ENCODE peak calls at places on chromosomes 3 and 15, in ten cellular contexts. One of them, this sample, is unnamed.

GRCh38 chr3:178036745-178037144 is 499.5 kb upstream of the KCNMB2 start:
- DNase-seq in NCI-H1694 treated with DMSO at 0.1 percent for 48 hours: no peak
- DNase-seq in GM19239: no peak
- DNase-seq in GDM1: no peak
- DNase-seq in activated gamma-delta T cell treated with anti-CD3 and anti-CD28 coated beads, Interleukin-2, amount 50 U/mL, for 16 hours: no peak
- DNase-seq in CD4-positive, alpha-beta T cell: no peak
- DNase-seq in NCI-H510A treated with DMSO at 0.1 percent for 48 hours: no peak
- DNase-seq in left ventricle myocardium superior: no peak
- DNase-seq in endothelial cell: no peak
- DNase-seq in NB4: no peak
- DNase-seq in this sample: no peak

GRCh38 chr3:194045289-194045688 is 90.7 kb upstream of the HES1 start:
- DNase-seq in NCI-H1694 treated with DMSO at 0.1 percent for 48 hours: no peak
- DNase-seq in GM19239: no peak
- DNase-seq in GDM1: no peak
- DNase-seq in activated gamma-delta T cell treated with anti-CD3 and anti-CD28 coated beads, Interleukin-2, amount 50 U/mL, for 16 hours: no peak
- DNase-seq in CD4-positive, alpha-beta T cell: no peak
- DNase-seq in NCI-H510A treated with DMSO at 0.1 percent for 48 hours: no peak
- DNase-seq in left ventricle myocardium superior: no peak
- DNase-seq in endothelial cell: no peak
- DNase-seq in NB4: no peak
- DNase-seq in this sample: no peak

GRCh38 chr15:29682781-29683180 is 139.5 kb downstream of the TJP1 start:
- DNase-seq in NCI-H1694 treated with DMSO at 0.1 percent for 48 hours: no peak
- DNase-seq in GM19239: no peak
- DNase-seq in GDM1: no peak
- DNase-seq in activated gamma-delta T cell treated with anti-CD3 and anti-CD28 coated beads, Interleukin-2, amount 50 U/mL, for 16 hours: no peak
- DNase-seq in CD4-positive, alpha-beta T cell: no peak
- DNase-seq in NCI-H510A treated with DMSO at 0.1 percent for 48 hours: no peak
- DNase-seq in left ventricle myocardium superior: no peak
- DNase-seq in endothelial cell: no peak
- DNase-seq in NB4: no peak
- DNase-seq in this sample: no peak

GRCh38 chr3:81581966-81582599 is 179.4 kb downstream of the GBE1 start:
- DNase-seq in NCI-H1694 treated with DMSO at 0.1 percent for 48 hours: no peak
- DNase-seq in GM19239: no peak
- DNase-seq in GDM1: peak
- DNase-seq in activated gamma-delta T cell treated with anti-CD3 and anti-CD28 coated beads, Interleukin-2, amount 50 U/mL, for 16 hours: no peak
- DNase-seq in CD4-positive, alpha-beta T cell: no peak
- DNase-seq in NCI-H510A treated with DMSO at 0.1 percent for 48 hours: peak
- DNase-seq in left ventricle myocardium superior: no peak
- DNase-seq in endothelial cell: peak
- DNase-seq in NB4: peak
- DNase-seq in this sample: peak

GRCh38 chr3:194872669-194872977 is 186.9 kb downstream of the FAM43A start:
- DNase-seq in NCI-H1694 treated with DMSO at 0.1 percent for 48 hours: no peak
- DNase-seq in GM19239: no peak
- DNase-seq in GDM1: no peak
- DNase-seq in activated gamma-delta T cell treated with anti-CD3 and anti-CD28 coated beads, Interleukin-2, amount 50 U/mL, for 16 hours: no peak
- DNase-seq in CD4-positive, alpha-beta T cell: no peak
- DNase-seq in NCI-H510A treated with DMSO at 0.1 percent for 48 hours: no peak
- DNase-seq in left ventricle myocardium superior: no peak
- DNase-seq in endothelial cell: no peak
- DNase-seq in NB4: no peak
- DNase-seq in this sample: no peak

GRCh38 chr3:49689046-49689886 is at the start of the genes MST1 and RNF123:
- DNase-seq in NCI-H1694 treated with DMSO at 0.1 percent for 48 hours: no peak
- DNase-seq in GM19239: peak
- DNase-seq in GDM1: no peak
- DNase-seq in activated gamma-delta T cell treated with anti-CD3 and anti-CD28 coated beads, Interleukin-2, amount 50 U/mL, for 16 hours: peak
- DNase-seq in CD4-positive, alpha-beta T cell: peak
- DNase-seq in NCI-H510A treated with DMSO at 0.1 percent for 48 hours: no peak
- DNase-seq in left ventricle myocardium superior: peak
- DNase-seq in endothelial cell: peak
- DNase-seq in NB4: peak
- DNase-seq in this sample: no peak

GRCh38 chr3:52836471-52836845 is 1.6 kb upstream of the MUSTN1 start:
- DNase-seq in NCI-H1694 treated with DMSO at 0.1 percent for 48 hours: no peak
- DNase-seq in GM19239: no peak
- DNase-seq in GDM1: no peak
- DNase-seq in activated gamma-delta T cell treated with anti-CD3 and anti-CD28 coated beads, Interleukin-2, amount 50 U/mL, for 16 hours: no peak
- DNase-seq in CD4-positive, alpha-beta T cell: no peak
- DNase-seq in NCI-H510A treated with DMSO at 0.1 percent for 48 hours: no peak
- DNase-seq in left ventricle myocardium superior: no peak
- DNase-seq in endothelial cell: no peak
- DNase-seq in NB4: peak
- DNase-seq in this sample: no peak

GRCh38 chr15:39594056-39594763 is 13.3 kb downstream of the THBS1 start:
- DNase-seq in NCI-H1694 treated with DMSO at 0.1 percent for 48 hours: no peak
- DNase-seq in GM19239: no peak
- DNase-seq in GDM1: no peak
- DNase-seq in activated gamma-delta T cell treated with anti-CD3 and anti-CD28 coated beads, Interleukin-2, amount 50 U/mL, for 16 hours: no peak
- DNase-seq in CD4-positive, alpha-beta T cell: no peak
- DNase-seq in NCI-H510A treated with DMSO at 0.1 percent for 48 hours: no peak
- DNase-seq in left ventricle myocardium superior: no peak
- DNase-seq in endothelial cell: no peak
- DNase-seq in NB4: no peak
- DNase-seq in this sample: no peak

GRCh38 chr3:99502871-99503270 is 135.5 kb upstream of the COL8A1 start:
- DNase-seq in NCI-H1694 treated with DMSO at 0.1 percent for 48 hours: no peak
- DNase-seq in GM19239: no peak
- DNase-seq in GDM1: no peak
- DNase-seq in activated gamma-delta T cell treated with anti-CD3 and anti-CD28 coated beads, Interleukin-2, amount 50 U/mL, for 16 hours: no peak
- DNase-seq in CD4-positive, alpha-beta T cell: no peak
- DNase-seq in NCI-H510A treated with DMSO at 0.1 percent for 48 hours: no peak
- DNase-seq in left ventricle myocardium superior: no peak
- DNase-seq in endothelial cell: no peak
- DNase-seq in NB4: no peak
- DNase-seq in this sample: no peak

GRCh38 chr3:50241163-50241562 is 5.2 kb downstream of the GNAI2 start:
- DNase-seq in NCI-H1694 treated with DMSO at 0.1 percent for 48 hours: no peak
- DNase-seq in GM19239: no peak
- DNase-seq in GDM1: no peak
- DNase-seq in activated gamma-delta T cell treated with anti-CD3 and anti-CD28 coated beads, Interleukin-2, amount 50 U/mL, for 16 hours: no peak
- DNase-seq in CD4-positive, alpha-beta T cell: no peak
- DNase-seq in NCI-H510A treated with DMSO at 0.1 percent for 48 hours: no peak
- DNase-seq in left ventricle myocardium superior: no peak
- DNase-seq in endothelial cell: peak
- DNase-seq in NB4: no peak
- DNase-seq in this sample: no peak

GRCh38 chr3:25610779-25611178 is 53.9 kb downstream of the TOP2B start:
- DNase-seq in NCI-H1694 treated with DMSO at 0.1 percent for 48 hours: no peak
- DNase-seq in GM19239: no peak
- DNase-seq in GDM1: no peak
- DNase-seq in activated gamma-delta T cell treated with anti-CD3 and anti-CD28 coated beads, Interleukin-2, amount 50 U/mL, for 16 hours: no peak
- DNase-seq in CD4-positive, alpha-beta T cell: no peak
- DNase-seq in NCI-H510A treated with DMSO at 0.1 percent for 48 hours: no peak
- DNase-seq in left ventricle myocardium superior: no peak
- DNase-seq in endothelial cell: no peak
- DNase-seq in NB4: no peak
- DNase-seq in this sample: no peak

GRCh38 chr3:40631341-40631995 is 106.7 kb downstream of the ZNF621 start:
- DNase-seq in NCI-H1694 treated with DMSO at 0.1 percent for 48 hours: no peak
- DNase-seq in GM19239: no peak
- DNase-seq in GDM1: no peak
- DNase-seq in activated gamma-delta T cell treated with anti-CD3 and anti-CD28 coated beads, Interleukin-2, amount 50 U/mL, for 16 hours: no peak
- DNase-seq in CD4-positive, alpha-beta T cell: no peak
- DNase-seq in NCI-H510A treated with DMSO at 0.1 percent for 48 hours: no peak
- DNase-seq in left ventricle myocardium superior: no peak
- DNase-seq in endothelial cell: no peak
- DNase-seq in NB4: no peak
- DNase-seq in this sample: no peak

GRCh38 chr3:157753753-157754152 is 250.5 kb upstream of the VEPH1 start:
- DNase-seq in NCI-H1694 treated with DMSO at 0.1 percent for 48 hours: no peak
- DNase-seq in GM19239: no peak
- DNase-seq in GDM1: no peak
- DNase-seq in activated gamma-delta T cell treated with anti-CD3 and anti-CD28 coated beads, Interleukin-2, amount 50 U/mL, for 16 hours: no peak
- DNase-seq in CD4-positive, alpha-beta T cell: no peak
- DNase-seq in NCI-H510A treated with DMSO at 0.1 percent for 48 hours: no peak
- DNase-seq in left ventricle myocardium superior: no peak
- DNase-seq in endothelial cell: no peak
- DNase-seq in NB4: no peak
- DNase-seq in this sample: no peak

GRCh38 chr15:99315636-99316035 is 64.4 kb downstream of the LRRC28 start:
- DNase-seq in NCI-H1694 treated with DMSO at 0.1 percent for 48 hours: no peak
- DNase-seq in GM19239: no peak
- DNase-seq in GDM1: no peak
- DNase-seq in activated gamma-delta T cell treated with anti-CD3 and anti-CD28 coated beads, Interleukin-2, amount 50 U/mL, for 16 hours: no peak
- DNase-seq in CD4-positive, alpha-beta T cell: no peak
- DNase-seq in NCI-H510A treated with DMSO at 0.1 percent for 48 hours: no peak
- DNase-seq in left ventricle myocardium superior: no peak
- DNase-seq in endothelial cell: no peak
- DNase-seq in NB4: no peak
- DNase-seq in this sample: no peak

GRCh38 chr15:77607111-77607893 is 25.4 kb downstream of the LINGO1 start:
- DNase-seq in NCI-H1694 treated with DMSO at 0.1 percent for 48 hours: no peak
- DNase-seq in GM19239: no peak
- DNase-seq in GDM1: no peak
- DNase-seq in activated gamma-delta T cell treated with anti-CD3 and anti-CD28 coated beads, Interleukin-2, amount 50 U/mL, for 16 hours: no peak
- DNase-seq in CD4-positive, alpha-beta T cell: no peak
- DNase-seq in NCI-H510A treated with DMSO at 0.1 percent for 48 hours: no peak
- DNase-seq in left ventricle myocardium superior: peak
- DNase-seq in endothelial cell: no peak
- DNase-seq in NB4: peak
- DNase-seq in this sample: no peak

GRCh38 chr3:177778633-177779032 is 581.4 kb upstream of the TBL1XR1 start:
- DNase-seq in NCI-H1694 treated with DMSO at 0.1 percent for 48 hours: no peak
- DNase-seq in GM19239: no peak
- DNase-seq in GDM1: no peak
- DNase-seq in activated gamma-delta T cell treated with anti-CD3 and anti-CD28 coated beads, Interleukin-2, amount 50 U/mL, for 16 hours: no peak
- DNase-seq in CD4-positive, alpha-beta T cell: no peak
- DNase-seq in NCI-H510A treated with DMSO at 0.1 percent for 48 hours: no peak
- DNase-seq in left ventricle myocardium superior: no peak
- DNase-seq in endothelial cell: no peak
- DNase-seq in NB4: peak
- DNase-seq in this sample: peak

GRCh38 chr3:48279926-48280325 is 39.0 kb downstream of the ZNF589 start:
- DNase-seq in NCI-H1694 treated with DMSO at 0.1 percent for 48 hours: no peak
- DNase-seq in GM19239: no peak
- DNase-seq in GDM1: no peak
- DNase-seq in activated gamma-delta T cell treated with anti-CD3 and anti-CD28 coated beads, Interleukin-2, amount 50 U/mL, for 16 hours: no peak
- DNase-seq in CD4-positive, alpha-beta T cell: no peak
- DNase-seq in NCI-H510A treated with DMSO at 0.1 percent for 48 hours: no peak
- DNase-seq in left ventricle myocardium superior: no peak
- DNase-seq in endothelial cell: no peak
- DNase-seq in NB4: no peak
- DNase-seq in this sample: no peak

GRCh38 chr3:31066999-31067398 is 172.5 kb upstream of the GADL1 start:
- DNase-seq in NCI-H1694 treated with DMSO at 0.1 percent for 48 hours: no peak
- DNase-seq in GM19239: no peak
- DNase-seq in GDM1: no peak
- DNase-seq in activated gamma-delta T cell treated with anti-CD3 and anti-CD28 coated beads, Interleukin-2, amount 50 U/mL, for 16 hours: no peak
- DNase-seq in CD4-positive, alpha-beta T cell: no peak
- DNase-seq in NCI-H510A treated with DMSO at 0.1 percent for 48 hours: no peak
- DNase-seq in left ventricle myocardium superior: no peak
- DNase-seq in endothelial cell: no peak
- DNase-seq in NB4: no peak
- DNase-seq in this sample: no peak

GRCh38 chr3:194503101-194503531 is 16.3 kb upstream of the ATP13A3 start:
- DNase-seq in NCI-H1694 treated with DMSO at 0.1 percent for 48 hours: peak
- DNase-seq in GM19239: no peak
- DNase-seq in GDM1: no peak
- DNase-seq in activated gamma-delta T cell treated with anti-CD3 and anti-CD28 coated beads, Interleukin-2, amount 50 U/mL, for 16 hours: no peak
- DNase-seq in CD4-positive, alpha-beta T cell: no peak
- DNase-seq in NCI-H510A treated with DMSO at 0.1 percent for 48 hours: no peak
- DNase-seq in left ventricle myocardium superior: no peak
- DNase-seq in endothelial cell: no peak
- DNase-seq in NB4: no peak
- DNase-seq in this sample: no peak

GRCh38 chr3:124882749-124883148 is 4.4 kb downstream of the ITGB5 start:
- DNase-seq in NCI-H1694 treated with DMSO at 0.1 percent for 48 hours: no peak
- DNase-seq in GM19239: no peak
- DNase-seq in GDM1: no peak
- DNase-seq in activated gamma-delta T cell treated with anti-CD3 and anti-CD28 coated beads, Interleukin-2, amount 50 U/mL, for 16 hours: no peak
- DNase-seq in CD4-positive, alpha-beta T cell: no peak
- DNase-seq in NCI-H510A treated with DMSO at 0.1 percent for 48 hours: no peak
- DNase-seq in left ventricle myocardium superior: no peak
- DNase-seq in endothelial cell: no peak
- DNase-seq in NB4: no peak
- DNase-seq in this sample: no peak

GRCh38 chr3:156349978-156350377 is 204.9 kb downstream of the SSR3 start:
- DNase-seq in NCI-H1694 treated with DMSO at 0.1 percent for 48 hours: no peak
- DNase-seq in GM19239: no peak
- DNase-seq in GDM1: no peak
- DNase-seq in activated gamma-delta T cell treated with anti-CD3 and anti-CD28 coated beads, Interleukin-2, amount 50 U/mL, for 16 hours: no peak
- DNase-seq in CD4-positive, alpha-beta T cell: no peak
- DNase-seq in NCI-H510A treated with DMSO at 0.1 percent for 48 hours: no peak
- DNase-seq in left ventricle myocardium superior: no peak
- DNase-seq in endothelial cell: no peak
- DNase-seq in NB4: no peak
- DNase-seq in this sample: no peak

GRCh38 chr3:134898315-134898714 is 103.3 kb downstream of the EPHB1 start:
- DNase-seq in NCI-H1694 treated with DMSO at 0.1 percent for 48 hours: peak
- DNase-seq in GM19239: no peak
- DNase-seq in GDM1: no peak
- DNase-seq in activated gamma-delta T cell treated with anti-CD3 and anti-CD28 coated beads, Interleukin-2, amount 50 U/mL, for 16 hours: no peak
- DNase-seq in CD4-positive, alpha-beta T cell: no peak
- DNase-seq in NCI-H510A treated with DMSO at 0.1 percent for 48 hours: no peak
- DNase-seq in left ventricle myocardium superior: no peak
- DNase-seq in endothelial cell: no peak
- DNase-seq in NB4: no peak
- DNase-seq in this sample: no peak

GRCh38 chr15:101045835-101046691 is 126.9 kb downstream of the LRRK1 start:
- DNase-seq in NCI-H1694 treated with DMSO at 0.1 percent for 48 hours: no peak
- DNase-seq in GM19239: no peak
- DNase-seq in GDM1: no peak
- DNase-seq in activated gamma-delta T cell treated with anti-CD3 and anti-CD28 coated beads, Interleukin-2, amount 50 U/mL, for 16 hours: no peak
- DNase-seq in CD4-positive, alpha-beta T cell: peak
- DNase-seq in NCI-H510A treated with DMSO at 0.1 percent for 48 hours: no peak
- DNase-seq in left ventricle myocardium superior: no peak
- DNase-seq in endothelial cell: peak
- DNase-seq in NB4: no peak
- DNase-seq in this sample: no peak

GRCh38 chr15:75693501-75694240 is 19.0 kb downstream of the CSPG4 start:
- DNase-seq in NCI-H1694 treated with DMSO at 0.1 percent for 48 hours: no peak
- DNase-seq in GM19239: no peak
- DNase-seq in GDM1: peak
- DNase-seq in activated gamma-delta T cell treated with anti-CD3 and anti-CD28 coated beads, Interleukin-2, amount 50 U/mL, for 16 hours: no peak
- DNase-seq in CD4-positive, alpha-beta T cell: no peak
- DNase-seq in NCI-H510A treated with DMSO at 0.1 percent for 48 hours: no peak
- DNase-seq in left ventricle myocardium superior: no peak
- DNase-seq in endothelial cell: peak
- DNase-seq in NB4: peak
- DNase-seq in this sample: no peak

GRCh38 chr3:54986294-54986693 is 58.4 kb upstream of the LRTM1 start:
- DNase-seq in NCI-H1694 treated with DMSO at 0.1 percent for 48 hours: no peak
- DNase-seq in GM19239: no peak
- DNase-seq in GDM1: no peak
- DNase-seq in activated gamma-delta T cell treated with anti-CD3 and anti-CD28 coated beads, Interleukin-2, amount 50 U/mL, for 16 hours: no peak
- DNase-seq in CD4-positive, alpha-beta T cell: no peak
- DNase-seq in NCI-H510A treated with DMSO at 0.1 percent for 48 hours: no peak
- DNase-seq in left ventricle myocardium superior: no peak
- DNase-seq in endothelial cell: no peak
- DNase-seq in NB4: peak
- DNase-seq in this sample: no peak

GRCh38 chr3:66039590-66039887 is 821 bp upstream of the MAGI1 start:
- DNase-seq in NCI-H1694 treated with DMSO at 0.1 percent for 48 hours: no peak
- DNase-seq in GM19239: no peak
- DNase-seq in GDM1: no peak
- DNase-seq in activated gamma-delta T cell treated with anti-CD3 and anti-CD28 coated beads, Interleukin-2, amount 50 U/mL, for 16 hours: no peak
- DNase-seq in CD4-positive, alpha-beta T cell: no peak
- DNase-seq in NCI-H510A treated with DMSO at 0.1 percent for 48 hours: no peak
- DNase-seq in left ventricle myocardium superior: peak
- DNase-seq in endothelial cell: peak
- DNase-seq in NB4: no peak
- DNase-seq in this sample: no peak

GRCh38 chr3:123521179-123521969 is 63.5 kb downstream of the HACD2 start:
- DNase-seq in NCI-H1694 treated with DMSO at 0.1 percent for 48 hours: no peak
- DNase-seq in GM19239: no peak
- DNase-seq in GDM1: no peak
- DNase-seq in activated gamma-delta T cell treated with anti-CD3 and anti-CD28 coated beads, Interleukin-2, amount 50 U/mL, for 16 hours: no peak
- DNase-seq in CD4-positive, alpha-beta T cell: no peak
- DNase-seq in NCI-H510A treated with DMSO at 0.1 percent for 48 hours: no peak
- DNase-seq in left ventricle myocardium superior: no peak
- DNase-seq in endothelial cell: no peak
- DNase-seq in NB4: no peak
- DNase-seq in this sample: peak